ENCODE peak calls at places on chromosomes 2 and 18, in nine cellular contexts. N, D, Z, G, W, P, R, B and L are unnamed samples.

GRCh38 chr18:28834889-28835288 is 658.0 kb upstream of the CDH2 start:
- DNase-seq in N (peak), D (no peak), Z (no peak), G (no peak), W (no peak), P (no peak), R (no peak), B (no peak), L (no peak)

GRCh38 chr2:72442270-72442669 is 294.6 kb upstream of the CYP26B1 start:
- DNase-seq in N (no peak), D (no peak), Z (no peak), G (no peak), W (no peak), P (no peak), R (no peak), B (no peak), L (no peak)

GRCh38 chr2:104474725-104475124 is 379.2 kb upstream of the POU3F3 start:
- DNase-seq in N (no peak), D (no peak), Z (no peak), G (no peak), W (no peak), P (no peak), R (no peak), B (no peak), L (no peak)

GRCh38 chr2:73035899-73036778 is 35.4 kb downstream of the SFXN5 start:
- DNase-seq in N (no peak), D (no peak), Z (no peak), G (no peak), W (no peak), P (no peak), R (no peak), B (peak), L (no peak)

GRCh38 chr2:96685592-96686459 is 43.3 kb downstream of the FER1L5 start:
- DNase-seq in N (no peak), D (no peak), Z (no peak), G (no peak), W (no peak), P (no peak), R (no peak), B (peak), L (no peak)

GRCh38 chr2:13056259-13056843 is 339.6 kb downstream of the TRIB2 start:
- DNase-seq in N (peak), D (no peak), Z (peak), G (peak), W (no peak), P (no peak), R (no peak), B (peak), L (no peak)

GRCh38 chr2:71157124-71157802 is 26.8 kb downstream of the MPHOSPH10 start:
- DNase-seq in N (peak), D (no peak), Z (peak), G (peak), W (no peak), P (no peak), R (peak), B (peak), L (no peak)

GRCh38 chr2:86622878-86623548 is 652 bp downstream of the RNF103 start:
- DNase-seq in N (peak), D (no peak), Z (peak), G (peak), W (peak), P (peak), R (peak), B (peak), L (no peak)

GRCh38 chr2:240124651-240125030 is 11.5 kb downstream of the COPS9 start:
- DNase-seq in N (no peak), D (no peak), Z (no peak), G (no peak), W (no peak), P (no peak), R (no peak), B (no peak), L (no peak)

GRCh38 chr2:37005118-37005868 is 39.0 kb upstream of the STRN start:
- DNase-seq in N (no peak), D (no peak), Z (peak), G (peak), W (peak), P (no peak), R (no peak), B (no peak), L (no peak)

GRCh38 chr2:118668431-118669424 is 178.7 kb downstream of the EN1 start:
- DNase-seq in N (peak), D (no peak), Z (no peak), G (no peak), W (peak), P (no peak), R (no peak), B (no peak), L (no peak)

GRCh38 chr2:148540022-148540421 is 104.5 kb upstream of the EPC2 start:
- DNase-seq in N (no peak), D (no peak), Z (no peak), G (no peak), W (no peak), P (no peak), R (no peak), B (no peak), L (no peak)

GRCh38 chr2:27943138-27943537 is 52.6 kb downstream of the BABAM2 start:
- DNase-seq in N (no peak), D (no peak), Z (peak), G (no peak), W (no peak), P (no peak), R (no peak), B (no peak), L (no peak)